ENCODE peak calls at places on chromosomes 6 and 20, in six cellular contexts. One of them, this sample, is unnamed.

GRCh38 chr6:31559958-31560696 is 12.0 kb upstream of the LTA start:
- DNase-seq in fibroblast of villous mesenchyme: peak
- DNase-seq in IMR-90: peak
- DNase-seq in coronary artery: no peak
- DNase-seq in cardiac muscle cell: peak
- DNase-seq in AG04450: no peak
- DNase-seq in this sample: peak

GRCh38 chr20:31860431-31861345 is 9.6 kb downstream of the DUSP15 start:
- DNase-seq in fibroblast of villous mesenchyme: peak
- DNase-seq in IMR-90: no peak
- DNase-seq in coronary artery: peak
- DNase-seq in cardiac muscle cell: peak
- DNase-seq in AG04450: no peak
- DNase-seq in this sample: peak

GRCh38 chr6:25199544-25199943 is 79.6 kb upstream of the CARMIL1 start:
- DNase-seq in fibroblast of villous mesenchyme: no peak
- DNase-seq in IMR-90: no peak
- DNase-seq in coronary artery: no peak
- DNase-seq in cardiac muscle cell: no peak
- DNase-seq in AG04450: no peak
- DNase-seq in this sample: no peak

GRCh38 chr20:37397076-37397953 is 51.4 kb downstream of the SRC start:
- DNase-seq in fibroblast of villous mesenchyme: no peak
- DNase-seq in IMR-90: no peak
- DNase-seq in coronary artery: no peak
- DNase-seq in cardiac muscle cell: peak
- DNase-seq in AG04450: no peak
- DNase-seq in this sample: peak

GRCh38 chr6:159726196-159726917 is 949 bp upstream of the WTAP start:
- DNase-seq in fibroblast of villous mesenchyme: no peak
- DNase-seq in IMR-90: no peak
- DNase-seq in coronary artery: no peak
- DNase-seq in cardiac muscle cell: no peak
- DNase-seq in AG04450: no peak
- DNase-seq in this sample: peak

GRCh38 chr6:33768644-33769120 is 20.2 kb downstream of the LEMD2 start:
- DNase-seq in fibroblast of villous mesenchyme: peak
- DNase-seq in IMR-90: peak
- DNase-seq in coronary artery: peak
- DNase-seq in cardiac muscle cell: peak
- DNase-seq in AG04450: peak
- DNase-seq in this sample: peak

GRCh38 chr6:163630575-163630974 is 216.1 kb downstream of the QKI start:
- DNase-seq in fibroblast of villous mesenchyme: no peak
- DNase-seq in IMR-90: no peak
- DNase-seq in coronary artery: no peak
- DNase-seq in cardiac muscle cell: no peak
- DNase-seq in AG04450: no peak
- DNase-seq in this sample: no peak

GRCh38 chr20:3390759-3391500 is 16.5 kb downstream of the DNAAF9 start:
- DNase-seq in fibroblast of villous mesenchyme: no peak
- DNase-seq in IMR-90: no peak
- DNase-seq in coronary artery: no peak
- DNase-seq in cardiac muscle cell: no peak
- DNase-seq in AG04450: no peak
- DNase-seq in this sample: no peak

GRCh38 chr6:55726144-55726543 is 147.2 kb upstream of the HMGCLL1 start:
- DNase-seq in fibroblast of villous mesenchyme: peak
- DNase-seq in IMR-90: no peak
- DNase-seq in coronary artery: no peak
- DNase-seq in cardiac muscle cell: no peak
- DNase-seq in AG04450: no peak
- DNase-seq in this sample: no peak

GRCh38 chr6:166488081-166488685 is 98.3 kb downstream of the RAMACL start:
- DNase-seq in fibroblast of villous mesenchyme: peak
- DNase-seq in IMR-90: peak
- DNase-seq in coronary artery: no peak
- DNase-seq in cardiac muscle cell: peak
- DNase-seq in AG04450: no peak
- DNase-seq in this sample: peak

GRCh38 chr6:136669299-136669699 is 119.1 kb upstream of the MAP7 start:
- DNase-seq in fibroblast of villous mesenchyme: peak
- DNase-seq in IMR-90: peak
- DNase-seq in coronary artery: no peak
- DNase-seq in cardiac muscle cell: peak
- DNase-seq in AG04450: peak
- DNase-seq in this sample: peak

GRCh38 chr6:56752009-56752408 is 109.3 kb upstream of the DST start:
- DNase-seq in fibroblast of villous mesenchyme: no peak
- DNase-seq in IMR-90: peak
- DNase-seq in coronary artery: no peak
- DNase-seq in cardiac muscle cell: peak
- DNase-seq in AG04450: no peak
- DNase-seq in this sample: peak

GRCh38 chr20:47500554-47500953 is 1.1 kb upstream of the NCOA3 start:
- DNase-seq in fibroblast of villous mesenchyme: no peak
- DNase-seq in IMR-90: no peak
- DNase-seq in coronary artery: no peak
- DNase-seq in cardiac muscle cell: no peak
- DNase-seq in AG04450: no peak
- DNase-seq in this sample: no peak

GRCh38 chr20:14178952-14179351 is 158.5 kb downstream of the FLRT3 start:
- DNase-seq in fibroblast of villous mesenchyme: no peak
- DNase-seq in IMR-90: no peak
- DNase-seq in coronary artery: no peak
- DNase-seq in cardiac muscle cell: no peak
- DNase-seq in AG04450: no peak
- DNase-seq in this sample: peak

GRCh38 chr20:33848391-33848790 is 37.2 kb downstream of the CHMP4B start:
- DNase-seq in fibroblast of villous mesenchyme: no peak
- DNase-seq in IMR-90: no peak
- DNase-seq in coronary artery: no peak
- DNase-seq in cardiac muscle cell: no peak
- DNase-seq in AG04450: no peak
- DNase-seq in this sample: no peak

GRCh38 chr6:128118401-128118800 is 217.5 kb upstream of the THEMIS start:
- DNase-seq in fibroblast of villous mesenchyme: peak
- DNase-seq in IMR-90: peak
- DNase-seq in coronary artery: no peak
- DNase-seq in cardiac muscle cell: peak
- DNase-seq in AG04450: no peak
- DNase-seq in this sample: peak

GRCh38 chr6:120558294-120558693 is 776.0 kb downstream of the TBC1D32 start:
- DNase-seq in fibroblast of villous mesenchyme: no peak
- DNase-seq in IMR-90: no peak
- DNase-seq in coronary artery: no peak
- DNase-seq in cardiac muscle cell: no peak
- DNase-seq in AG04450: no peak
- DNase-seq in this sample: no peak

GRCh38 chr20:23164176-23164601 is 78.1 kb upstream of the CD93 start:
- DNase-seq in fibroblast of villous mesenchyme: no peak
- DNase-seq in IMR-90: no peak
- DNase-seq in coronary artery: peak
- DNase-seq in cardiac muscle cell: no peak
- DNase-seq in AG04450: no peak
- DNase-seq in this sample: no peak

GRCh38 chr6:143513410-143513809 is 1.9 kb upstream of the FUCA2 start:
- DNase-seq in fibroblast of villous mesenchyme: no peak
- DNase-seq in IMR-90: no peak
- DNase-seq in coronary artery: no peak
- DNase-seq in cardiac muscle cell: no peak
- DNase-seq in AG04450: no peak
- DNase-seq in this sample: no peak

GRCh38 chr20:29790510-29790909 is 1467.0 kb upstream of the DEFB115 start:
- DNase-seq in fibroblast of villous mesenchyme: no peak
- DNase-seq in IMR-90: no peak
- DNase-seq in coronary artery: no peak
- DNase-seq in cardiac muscle cell: no peak
- DNase-seq in AG04450: no peak
- DNase-seq in this sample: no peak

GRCh38 chr6:139568956-139569538 is 194.6 kb upstream of the CITED2 start:
- DNase-seq in fibroblast of villous mesenchyme: peak
- DNase-seq in IMR-90: peak
- DNase-seq in coronary artery: no peak
- DNase-seq in cardiac muscle cell: peak
- DNase-seq in AG04450: peak
- DNase-seq in this sample: peak

GRCh38 chr6:38773338-38773737 is 58.2 kb downstream of the DNAH8 start:
- DNase-seq in fibroblast of villous mesenchyme: no peak
- DNase-seq in IMR-90: no peak
- DNase-seq in coronary artery: no peak
- DNase-seq in cardiac muscle cell: peak
- DNase-seq in AG04450: no peak
- DNase-seq in this sample: peak

GRCh38 chr6:105781248-105781647 is 304.9 kb upstream of the PRDM1 start:
- DNase-seq in fibroblast of villous mesenchyme: no peak
- DNase-seq in IMR-90: no peak
- DNase-seq in coronary artery: no peak
- DNase-seq in cardiac muscle cell: no peak
- DNase-seq in AG04450: no peak
- DNase-seq in this sample: no peak

GRCh38 chr6:38436726-38437465 is 202.8 kb downstream of the BTBD9 start:
- DNase-seq in fibroblast of villous mesenchyme: peak
- DNase-seq in IMR-90: peak
- DNase-seq in coronary artery: no peak
- DNase-seq in cardiac muscle cell: peak
- DNase-seq in AG04450: no peak
- DNase-seq in this sample: peak

GRCh38 chr20:24965065-24965919 is 16.2 kb downstream of the CST7 start:
- DNase-seq in fibroblast of villous mesenchyme: no peak
- DNase-seq in IMR-90: no peak
- DNase-seq in coronary artery: no peak
- DNase-seq in cardiac muscle cell: no peak
- DNase-seq in AG04450: no peak
- DNase-seq in this sample: no peak

DNA sequence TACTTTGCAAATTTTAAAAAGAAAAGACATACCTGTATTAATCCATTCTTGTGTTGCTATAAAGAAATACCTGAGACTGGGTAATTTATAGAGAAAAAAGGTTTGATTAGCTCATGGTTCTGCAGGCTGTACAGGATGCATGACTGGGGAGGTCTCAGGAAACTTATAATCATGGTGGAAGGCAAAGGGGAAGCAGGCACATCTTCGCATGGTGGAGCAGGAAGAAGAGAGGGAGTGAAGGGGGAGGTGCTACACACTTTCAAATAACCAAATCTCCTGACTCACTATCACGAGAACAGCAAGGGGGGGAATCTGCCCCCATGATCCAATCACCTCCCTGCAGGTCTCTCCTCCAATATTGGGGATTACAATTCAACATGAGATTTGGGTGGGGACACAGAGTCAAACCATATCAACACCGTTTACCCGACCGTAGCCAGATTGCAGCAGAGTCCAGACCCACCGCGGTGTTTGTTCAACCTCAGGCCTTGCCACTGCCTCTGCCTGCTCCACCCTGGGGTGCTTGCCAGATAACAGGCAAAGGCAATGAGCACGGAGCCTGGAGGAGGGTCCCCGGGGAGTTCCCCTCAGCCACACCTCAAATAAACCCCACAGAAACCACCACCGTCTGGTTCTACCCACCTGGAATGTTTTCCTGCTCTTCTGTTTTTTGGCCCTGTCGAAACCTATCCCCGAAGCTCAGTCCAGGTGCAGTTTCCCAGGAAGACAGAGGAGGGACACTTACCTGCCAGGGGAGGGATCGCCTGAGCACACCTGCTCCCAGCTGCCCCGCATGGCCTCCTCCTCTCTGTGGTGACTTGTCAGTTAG is 142.2 kb upstream of the AFDN start:
- DNase-seq in fibroblast of villous mesenchyme: no peak
- DNase-seq in IMR-90: no peak
- DNase-seq in coronary artery: no peak
- DNase-seq in cardiac muscle cell: no peak
- DNase-seq in AG04450: no peak
- DNase-seq in this sample: no peak
- TF ChIP-seq CTCF in fibroblast of villous mesenchyme: no peak
- TF ChIP-seq CTCF in IMR-90: no peak
- TF ChIP-seq CTCF in coronary artery: no peak
- TF ChIP-seq CTCF in cardiac muscle cell: no peak
- TF ChIP-seq CTCF in AG04450: no peak
- TF ChIP-seq CTCF in this sample: no peak

GRCh38 chr6:164911873-164912580 is 397.4 kb downstream of the C6orf118 start:
- DNase-seq in fibroblast of villous mesenchyme: no peak
- DNase-seq in IMR-90: no peak
- DNase-seq in coronary artery: no peak
- DNase-seq in cardiac muscle cell: no peak
- DNase-seq in AG04450: no peak
- DNase-seq in this sample: no peak
- H3K4me3 ChIP-seq in fibroblast of villous mesenchyme: no peak
- H3K4me3 ChIP-seq in IMR-90: no peak
- H3K4me3 ChIP-seq in coronary artery: peak
- H3K4me3 ChIP-seq in cardiac muscle cell: no peak
- H3K4me3 ChIP-seq in AG04450: no peak
- H3K4me3 ChIP-seq in this sample: no peak

GRCh38 chr6:71852951-71853350 is 33.4 kb upstream of the RIMS1 start:
- DNase-seq in fibroblast of villous mesenchyme: no peak
- DNase-seq in IMR-90: no peak
- DNase-seq in coronary artery: no peak
- DNase-seq in cardiac muscle cell: no peak
- DNase-seq in AG04450: no peak
- DNase-seq in this sample: no peak

GRCh38 chr6:71855406-71855805 is 30.9 kb upstream of the RIMS1 start:
- DNase-seq in fibroblast of villous mesenchyme: no peak
- DNase-seq in IMR-90: no peak
- DNase-seq in coronary artery: no peak
- DNase-seq in cardiac muscle cell: no peak
- DNase-seq in AG04450: no peak
- DNase-seq in this sample: no peak

GRCh38 chr6:71851214-71851613 is 35.1 kb upstream of the RIMS1 start:
- DNase-seq in fibroblast of villous mesenchyme: no peak
- DNase-seq in IMR-90: no peak
- DNase-seq in coronary artery: no peak
- DNase-seq in cardiac muscle cell: no peak
- DNase-seq in AG04450: no peak
- DNase-seq in this sample: no peak
- TF ChIP-seq CTCF in fibroblast of villous mesenchyme: no peak
- TF ChIP-seq CTCF in IMR-90: no peak
- TF ChIP-seq CTCF in coronary artery: no peak
- TF ChIP-seq CTCF in cardiac muscle cell: no peak
- TF ChIP-seq CTCF in AG04450: no peak
- TF ChIP-seq CTCF in this sample: no peak

GRCh38 chr6:130202782-130203181 is 20.0 kb downstream of the SAMD3 start:
- DNase-seq in fibroblast of villous mesenchyme: no peak
- DNase-seq in IMR-90: no peak
- DNase-seq in coronary artery: no peak
- DNase-seq in cardiac muscle cell: no peak
- DNase-seq in AG04450: no peak
- DNase-seq in this sample: no peak

GRCh38 chr6:130206474-130206873 is 16.3 kb downstream of the SAMD3 start:
- DNase-seq in fibroblast of villous mesenchyme: peak
- DNase-seq in IMR-90: no peak
- DNase-seq in coronary artery: no peak
- DNase-seq in cardiac muscle cell: no peak
- DNase-seq in AG04450: no peak
- DNase-seq in this sample: no peak

GRCh38 chr6:130203370-130203769 is 19.4 kb downstream of the SAMD3 start:
- DNase-seq in fibroblast of villous mesenchyme: no peak
- DNase-seq in IMR-90: no peak
- DNase-seq in coronary artery: no peak
- DNase-seq in cardiac muscle cell: no peak
- DNase-seq in AG04450: no peak
- DNase-seq in this sample: no peak

GRCh38 chr6:130207979-130208649 is 14.6 kb downstream of the SAMD3 start:
- DNase-seq in fibroblast of villous mesenchyme: no peak
- DNase-seq in IMR-90: no peak
- DNase-seq in coronary artery: no peak
- DNase-seq in cardiac muscle cell: no peak
- DNase-seq in AG04450: no peak
- DNase-seq in this sample: no peak

GRCh38 chr6:130204322-130204721 is 18.4 kb downstream of the SAMD3 start:
- DNase-seq in fibroblast of villous mesenchyme: no peak
- DNase-seq in IMR-90: no peak
- DNase-seq in coronary artery: no peak
- DNase-seq in cardiac muscle cell: no peak
- DNase-seq in AG04450: no peak
- DNase-seq in this sample: no peak
- H3K4me3 ChIP-seq in fibroblast of villous mesenchyme: no peak
- H3K4me3 ChIP-seq in IMR-90: no peak
- H3K4me3 ChIP-seq in coronary artery: no peak
- H3K4me3 ChIP-seq in cardiac muscle cell: no peak
- H3K4me3 ChIP-seq in AG04450: no peak
- H3K4me3 ChIP-seq in this sample: no peak